ENCODE peak calls at places on chromosomes 7 and 10, in eight cellular contexts. R is CD4-positive, alpha-beta T cell; N is Calu3; I is GM20000; X is left ventricle myocardium inferior; Z is dorsolateral prefrontal cortex; P is lower lobe of right lung; U is choroid plexus epithelial cell. V is an unnamed sample.

GRCh38 chr10:112259688-112260087 is 23.5 kb upstream of the TECTB start:
- DNase-seq in R (no peak), N (no peak), I (no peak), X (no peak), Z (no peak), P (no peak), U (no peak), V (no peak)

GRCh38 chr7:51070163-51070562 is 246.4 kb downstream of the COBL start:
- DNase-seq in R (no peak), N (no peak), I (no peak), X (no peak), Z (no peak), P (no peak), U (no peak), V (no peak)

GRCh38 chr7:105875505-105875904 is 894 bp downstream of the ATXN7L1 start:
- DNase-seq in R (no peak), N (no peak), I (no peak), X (no peak), Z (no peak), P (no peak), U (peak), V (no peak)

GRCh38 chr10:49075743-49076142 is 39.6 kb downstream of the VSTM4 start:
- DNase-seq in R (no peak), N (no peak), I (no peak), X (no peak), Z (no peak), P (no peak), U (no peak), V (no peak)

GRCh38 chr10:13650961-13651360 is 64.2 kb downstream of the PRPF18 start:
- DNase-seq in R (no peak), N (no peak), I (peak), X (no peak), Z (no peak), P (no peak), U (no peak), V (no peak)

GRCh38 chr7:46759711-46760480 is 822.0 kb downstream of the TNS3 start:
- DNase-seq in R (no peak), N (no peak), I (no peak), X (no peak), Z (no peak), P (no peak), U (peak), V (no peak)

GRCh38 chr7:99218406-99219184 is 10.7 kb upstream of the KPNA7 start:
- DNase-seq in R (no peak), N (peak), I (no peak), X (no peak), Z (no peak), P (no peak), U (no peak), V (no peak)

GRCh38 chr7:154833839-154834238 is 169.1 kb downstream of the PAXIP1 start:
- DNase-seq in R (no peak), N (no peak), I (no peak), X (no peak), Z (no peak), P (no peak), U (no peak), V (no peak)

GRCh38 chr10:102043456-102043855 is 12.5 kb downstream of the ARMH3 start:
- DNase-seq in R (no peak), N (no peak), I (no peak), X (no peak), Z (no peak), P (no peak), U (no peak), V (no peak)

GRCh38 chr10:36717118-36717517 is 408.3 kb upstream of the ANKRD30A start:
- DNase-seq in R (no peak), N (no peak), I (no peak), X (no peak), Z (no peak), P (no peak), U (no peak), V (no peak)

GRCh38 chr7:24378871-24379608 is 95.0 kb downstream of the NPY start:
- DNase-seq in R (no peak), N (peak), I (no peak), X (no peak), Z (no peak), P (peak), U (peak), V (no peak)

GRCh38 chr10:109895095-109895818 is 28.1 kb downstream of the XPNPEP1 start:
- DNase-seq in R (no peak), N (no peak), I (no peak), X (peak), Z (peak), P (no peak), U (peak), V (no peak)

GRCh38 chr7:108080094-108080656 is 50.0 kb downstream of the LAMB4 start:
- DNase-seq in R (no peak), N (no peak), I (no peak), X (no peak), Z (no peak), P (no peak), U (no peak), V (peak)

GRCh38 chr7:181738-182137 is 10.6 kb upstream of the FAM20C start:
- DNase-seq in R (no peak), N (no peak), I (no peak), X (no peak), Z (no peak), P (no peak), U (no peak), V (no peak)
- TF ChIP-seq CTCF in R (no peak), N (no peak), I (no peak), X (no peak), Z (no peak), P (no peak), U (no peak), V (no peak)

DNA sequence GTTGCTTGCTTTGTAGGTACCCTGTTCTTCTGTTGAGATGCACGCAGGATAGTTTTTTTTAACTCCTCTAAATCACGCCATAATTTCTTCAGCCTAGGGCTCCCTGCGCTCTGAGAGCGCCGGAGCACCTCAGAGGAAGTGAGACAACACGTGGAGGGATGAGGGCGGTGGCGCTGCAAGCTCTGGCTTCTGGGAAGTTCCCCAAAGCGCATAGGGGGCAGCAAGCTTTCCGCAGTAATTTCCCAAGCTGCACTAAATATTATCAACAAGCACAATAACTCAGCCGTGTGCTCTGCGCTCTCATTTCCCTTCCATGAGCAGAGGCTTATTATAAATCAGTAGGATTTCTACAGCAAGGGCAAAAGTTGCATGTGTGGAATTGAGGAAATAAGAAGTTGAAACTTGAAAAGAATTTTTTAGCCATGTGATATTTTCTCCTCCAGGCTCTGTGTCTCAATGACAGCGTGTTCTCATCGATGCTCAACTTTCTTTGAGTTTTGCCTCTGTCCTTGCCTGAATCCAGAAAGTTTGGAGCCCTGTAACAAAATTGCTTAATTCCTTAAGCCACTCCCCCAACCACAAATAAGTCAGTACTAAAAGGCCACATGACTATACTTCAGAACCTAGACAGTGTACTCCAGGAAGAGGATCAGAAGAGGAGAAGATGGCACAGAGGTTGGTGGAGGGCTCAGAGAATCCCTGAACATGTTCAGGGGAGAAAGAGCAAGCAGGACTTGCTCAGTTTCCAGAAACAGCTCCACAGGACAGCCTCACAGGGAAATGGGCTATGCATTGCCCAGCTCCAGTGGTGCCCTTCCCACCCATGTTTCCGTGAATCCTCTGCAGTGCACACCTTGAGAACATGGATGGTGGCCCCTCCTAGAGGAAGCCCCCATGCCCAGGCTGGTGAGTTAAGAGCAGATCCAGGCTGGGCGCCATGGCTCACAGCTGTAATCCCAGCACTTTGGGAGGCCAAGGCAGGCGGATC is 221.5 kb upstream of the GHITM start:
- DNase-seq in R (no peak), N (no peak), I (peak), X (peak), Z (no peak), P (no peak), U (no peak), V (peak)
- TF ChIP-seq CTCF in R (no peak), N (no peak), I (peak), X (peak), Z (no peak), P (peak), U (no peak), V (peak)

DNA sequence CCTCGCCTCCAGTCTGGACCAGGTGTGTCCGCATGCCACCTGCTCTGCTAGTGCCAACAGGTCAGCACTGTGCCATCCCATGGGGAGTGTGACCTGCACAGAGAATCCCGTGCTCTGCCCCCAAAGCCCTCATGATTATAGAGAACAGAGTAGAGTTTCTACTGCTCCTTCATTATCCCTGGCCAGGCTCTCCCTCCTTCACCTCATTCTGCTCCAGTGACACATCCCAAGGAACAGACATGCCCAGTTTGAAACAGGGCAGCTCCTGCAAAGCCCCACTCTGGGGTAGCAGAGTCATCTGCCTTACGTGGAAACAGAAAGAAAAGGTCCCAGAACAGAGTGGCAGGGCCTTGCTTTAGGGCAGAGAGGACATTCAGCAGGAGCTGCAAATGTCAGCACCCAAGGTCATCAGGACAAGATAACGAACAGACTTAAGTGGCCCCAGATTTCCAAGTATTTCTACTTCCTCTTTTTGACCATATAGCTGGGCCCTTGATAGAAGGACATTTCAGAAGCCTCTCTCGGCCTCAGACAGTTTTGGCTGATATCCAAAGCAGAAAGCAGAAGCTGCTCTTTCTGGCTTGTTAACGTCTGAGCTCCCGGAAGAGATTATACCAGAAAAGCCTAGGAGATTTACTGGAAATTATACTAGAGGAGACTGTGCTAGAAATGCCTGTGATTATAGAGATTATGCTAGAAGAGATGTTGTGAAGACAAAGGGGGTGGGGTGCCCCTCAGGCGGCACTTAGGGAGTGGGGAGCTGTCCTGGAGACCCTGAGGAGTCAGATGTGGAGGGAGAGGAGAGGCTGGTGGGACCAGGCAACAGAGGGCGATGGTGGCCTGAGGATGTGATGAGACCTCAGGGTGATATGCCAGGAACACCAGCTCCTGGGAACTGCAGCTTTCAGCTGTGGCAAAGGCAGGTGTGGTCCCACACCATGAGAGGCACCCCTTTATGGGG is 12.6 kb downstream of the TMEM176B start:
- DNase-seq in R (no peak), N (no peak), I (no peak), X (no peak), Z (no peak), P (no peak), U (peak), V (peak)
- TF ChIP-seq CTCF in R (no peak), N (no peak), I (no peak), X (peak), Z (no peak), P (no peak), U (no peak), V (no peak)

DNA sequence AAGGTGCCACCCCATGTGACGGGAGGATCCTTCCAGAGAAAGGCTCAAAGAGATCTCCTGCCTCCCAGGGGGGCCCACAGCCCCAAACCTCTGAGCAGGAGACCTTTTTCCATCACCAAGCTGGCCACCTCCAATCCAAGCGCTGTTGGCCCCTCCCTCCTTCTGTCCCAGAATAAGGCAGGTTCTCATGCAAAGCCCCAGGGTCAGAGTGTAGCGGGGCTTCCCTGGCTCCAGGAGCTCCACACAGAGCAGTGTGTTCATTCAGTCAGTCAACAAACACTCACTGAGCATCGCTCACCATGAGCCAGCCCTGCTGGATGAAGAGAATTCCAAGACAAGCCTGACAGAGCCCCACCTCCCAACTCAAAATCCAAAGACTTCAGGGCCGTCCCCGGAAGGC is 39.0 kb downstream of the TNRC18 start:
- DNase-seq in R (no peak), N (no peak), I (no peak), X (no peak), Z (no peak), P (no peak), U (no peak), V (no peak)
- TF ChIP-seq CTCF in R (no peak), N (no peak), I (no peak), X (no peak), Z (no peak), P (no peak), U (no peak), V (no peak)

GRCh38 chr10:81116201-81116600 is 578.5 kb downstream of the SH2D4B start:
- DNase-seq in R (no peak), N (peak), I (no peak), X (no peak), Z (no peak), P (no peak), U (no peak), V (no peak)

GRCh38 chr10:81116990-81117389 is 579.3 kb downstream of the SH2D4B start:
- DNase-seq in R (no peak), N (peak), I (no peak), X (no peak), Z (no peak), P (no peak), U (no peak), V (no peak)
- TF ChIP-seq CTCF in R (no peak), N (no peak), I (no peak), X (no peak), Z (no peak), P (no peak), U (no peak), V (no peak)

GRCh38 chr7:112071856-112072255 is 134.3 kb downstream of the DOCK4 start:
- DNase-seq in R (no peak), N (no peak), I (no peak), X (no peak), Z (no peak), P (no peak), U (no peak), V (no peak)

GRCh38 chr7:112069879-112070321 is 136.3 kb downstream of the DOCK4 start:
- DNase-seq in R (no peak), N (no peak), I (no peak), X (no peak), Z (no peak), P (no peak), U (peak), V (no peak)

GRCh38 chr7:112068967-112069366 is 137.2 kb downstream of the DOCK4 start:
- DNase-seq in R (no peak), N (no peak), I (no peak), X (no peak), Z (no peak), P (no peak), U (no peak), V (no peak)

GRCh38 chr7:112072541-112073245 is 133.5 kb downstream of the DOCK4 start:
- DNase-seq in R (no peak), N (no peak), I (no peak), X (no peak), Z (no peak), P (no peak), U (no peak), V (no peak)

DNA sequence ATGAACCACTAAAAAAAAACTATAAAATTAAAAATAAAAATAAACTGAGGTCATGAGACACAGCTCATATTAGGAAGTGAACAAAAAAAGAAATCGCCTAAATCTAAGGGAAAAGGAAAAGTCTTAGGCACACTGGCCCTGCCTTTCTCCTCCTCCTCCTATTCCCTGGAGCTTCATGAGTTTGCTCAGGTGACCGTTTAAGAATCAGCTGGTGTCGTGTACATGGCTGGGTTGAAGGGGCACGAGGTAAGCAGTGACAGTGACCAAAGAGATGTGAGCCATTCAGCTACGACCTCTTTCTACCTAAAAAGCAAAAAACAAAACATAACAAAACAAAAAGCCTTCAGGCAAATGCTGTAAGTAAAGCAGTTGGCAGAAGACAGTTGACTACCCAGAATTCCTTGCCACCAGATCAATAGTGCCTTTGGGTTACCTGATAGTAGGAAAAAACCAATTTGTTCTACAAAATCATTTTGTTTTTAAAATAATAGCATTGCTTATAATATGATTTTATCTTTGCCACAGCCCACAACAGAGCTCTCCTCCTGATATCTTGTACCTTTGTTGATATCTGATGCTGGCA is 135.4 kb downstream of the DOCK4 start:
- DNase-seq in R (no peak), N (no peak), I (no peak), X (no peak), Z (no peak), P (no peak), U (no peak), V (no peak)
- TF ChIP-seq CTCF in R (no peak), N (no peak), I (no peak), X (no peak), Z (no peak), P (no peak), U (no peak), V (no peak)

DNA sequence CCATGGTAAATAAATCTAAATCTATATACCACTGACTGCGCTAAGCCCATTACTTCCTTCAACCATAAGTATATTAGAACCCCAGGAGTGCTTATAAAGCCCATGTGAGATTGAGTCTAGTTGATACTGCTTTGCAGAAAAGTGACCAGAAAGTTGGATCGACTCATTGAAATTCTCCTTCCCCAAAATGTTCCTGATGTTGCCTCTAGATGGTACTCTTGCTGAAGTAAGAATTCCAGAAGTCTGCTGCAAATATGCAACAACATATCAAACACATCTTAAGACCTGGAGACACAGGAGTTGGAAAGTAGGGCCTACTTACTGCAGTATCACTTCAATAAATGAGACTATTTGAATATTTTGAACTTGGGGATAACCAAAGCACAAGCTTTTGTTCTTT is 550.8 kb downstream of the IPMK start:
- DNase-seq in R (no peak), N (peak), I (no peak), X (no peak), Z (no peak), P (no peak), U (peak), V (peak)
- TF ChIP-seq CTCF in R (no peak), N (peak), I (no peak), X (peak), Z (no peak), P (peak), U (peak), V (peak)

DNA sequence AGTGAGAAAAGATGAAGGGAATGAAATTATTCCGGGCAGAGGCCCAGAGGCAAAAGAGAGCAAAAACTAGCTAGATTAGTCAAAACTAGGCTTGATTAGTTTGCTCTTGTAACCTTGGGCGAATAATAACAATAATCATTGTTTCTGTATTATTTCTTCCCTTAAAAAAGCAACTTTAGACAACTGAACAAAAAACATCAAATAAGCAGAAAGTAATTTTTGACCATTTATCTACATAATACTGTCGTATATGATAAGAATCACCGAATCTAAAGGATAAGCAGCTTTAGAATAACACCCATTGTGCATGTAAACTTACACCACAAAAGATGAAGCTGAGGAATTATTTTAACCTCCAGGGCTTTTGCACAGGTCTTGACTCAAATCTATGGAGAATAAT is 125.1 kb downstream of the TPK1 start:
- DNase-seq in R (no peak), N (no peak), I (no peak), X (no peak), Z (no peak), P (no peak), U (no peak), V (no peak)
- TF ChIP-seq CTCF in R (no peak), N (no peak), I (no peak), X (no peak), Z (no peak), P (no peak), U (no peak), V (no peak)

GRCh38 chr10:129702605-129703004 is 235.6 kb downstream of the MGMT start:
- DNase-seq in R (no peak), N (no peak), I (no peak), X (no peak), Z (no peak), P (no peak), U (no peak), V (no peak)
- TF ChIP-seq CTCF in R (no peak), N (no peak), I (no peak), X (no peak), Z (no peak), P (no peak), U (no peak), V (no peak)